ENCODE peak calls at places on chromosomes 3 and 15, in eight cellular contexts. C, I, T, O, L, H, X and Q are unnamed samples.

GRCh38 chr3:45911496-45912226 is 25.3 kb downstream of the CCR9 start:
- DNase-seq in O (no peak), I (no peak), L (no peak), C (no peak), H (no peak), X (no peak), T (no peak), Q (no peak)

GRCh38 chr3:21752749-21753347 is 1.8 kb upstream of the ZNF385D start:
- DNase-seq in I (no peak), C (peak; percentile 75), X (peak; percentile 40), T (no peak), L (peak; percentile 91), O (peak; percentile 75), H (peak; percentile 53), Q (peak; percentile 36)

GRCh38 chr3:55337641-55338174 is 149.4 kb downstream of the WNT5A start:
- DNase-seq in X (peak; percentile 58), L (no peak), I (no peak), O (no peak), C (no peak), T (no peak), H (no peak), Q (peak; percentile 19)

GRCh38 chr15:95958417-95958816 is 372.1 kb upstream of the NR2F2 start:
- DNase-seq in C (no peak), T (no peak), X (no peak), O (no peak), H (no peak), L (no peak), I (no peak), Q (no peak)

GRCh38 chr3:128585189-128585588 is 65.4 kb downstream of the RPN1 start:
- DNase-seq in L (no peak), I (no peak), X (no peak), H (no peak), C (no peak), O (peak; percentile 20), T (no peak), Q (no peak)

GRCh38 chr3:55333923-55334322 is 153.2 kb downstream of the WNT5A start:
- DNase-seq in C (peak; percentile 75), H (no peak), T (no peak), O (no peak), I (no peak), L (peak; percentile 82), X (no peak), Q (no peak)

GRCh38 chr3:40580494-40581091 is 55.8 kb downstream of the ZNF621 start:
- DNase-seq in X (peak; percentile 80), T (peak; percentile 58), C (peak; percentile 74), L (peak; percentile 83), I (peak; percentile 58), O (peak; percentile 74), H (peak; percentile 66), Q (peak; percentile 79)

GRCh38 chr3:30199096-30199734 is 407.2 kb upstream of the TGFBR2 start:
- DNase-seq in I (peak; percentile 56), X (peak; percentile 89), L (peak; percentile 67), T (peak; percentile 74), O (peak; percentile 70), C (peak; percentile 71), H (peak; percentile 23), Q (peak; percentile 15)

GRCh38 chr15:74750759-74751158 is 2.1 kb downstream of the CYP1A2 start:
- DNase-seq in X (no peak), I (no peak), C (no peak), O (no peak), L (no peak), H (no peak), T (no peak), Q (no peak)

GRCh38 chr3:152295344-152295743 is 26.6 kb downstream of the MBNL1 start:
- DNase-seq in X (no peak), T (no peak), C (no peak), H (no peak), L (no peak), I (no peak), O (no peak), Q (no peak)

GRCh38 chr15:82646250-82647044 is 716 bp downstream of the CPEB1 start:
- DNase-seq in I (no peak), O (no peak), H (no peak), L (peak; percentile 25), T (peak; percentile 13), X (peak; percentile 52), C (no peak), Q (peak; percentile 88)

GRCh38 chr3:159824341-159824740 is 164.3 kb upstream of the IL12A start:
- DNase-seq in I (no peak), L (peak; percentile 87), O (no peak), T (no peak), C (peak; percentile 86), X (no peak), H (peak; percentile 69), Q (no peak)

GRCh38 chr3:59935025-59935424 is 885.2 kb upstream of the CFAP20DC start:
- DNase-seq in I (no peak), L (no peak), H (no peak), O (no peak), T (no peak), X (no peak), C (no peak), Q (no peak)

GRCh38 chr3:182300266-182300665 is 493.0 kb upstream of the ATP11B start:
- DNase-seq in H (no peak), X (no peak), T (no peak), L (no peak), I (no peak), O (no peak), C (no peak), Q (no peak)

GRCh38 chr3:169665264-169666078 is 2.0 kb upstream of the MECOM start:
- DNase-seq in T (no peak), H (no peak), C (no peak), X (no peak), L (no peak), I (no peak), O (no peak), Q (peak; percentile 56)

GRCh38 chr15:39641187-39641889 is 60.5 kb downstream of the THBS1 start:
- DNase-seq in X (no peak), T (no peak), I (no peak), H (no peak), O (no peak), C (no peak), L (no peak), Q (no peak)

GRCh38 chr3:56801151-56801596 is 575 bp downstream of the ARHGEF3 start:
- DNase-seq in C (no peak), I (peak; percentile 35), H (no peak), X (peak; percentile 39), O (no peak), L (no peak), T (peak; percentile 16), Q (peak; percentile 28)

GRCh38 chr3:71069797-71070196 is 513.7 kb downstream of the FOXP1 start:
- DNase-seq in H (peak; percentile 68), T (peak; percentile 74), I (peak; percentile 72), L (peak; percentile 67), O (peak; percentile 87), C (no peak), X (peak; percentile 33), Q (peak; percentile 73)

GRCh38 chr3:87191175-87191574 is 35.9 kb upstream of the CHMP2B start:
- DNase-seq in I (no peak), O (no peak), H (no peak), L (peak; percentile 64), T (no peak), C (no peak), X (no peak), Q (no peak)

GRCh38 chr3:48607519-48607918 is 1.9 kb downstream of the UQCRC1 start:
- DNase-seq in X (no peak), L (peak; percentile 52), O (no peak), I (no peak), C (no peak), T (peak; percentile 24), H (no peak), Q (no peak)

GRCh38 chr15:40877691-40878090 is 3.7 kb upstream of the RHOV start:
- DNase-seq in X (no peak), T (no peak), H (no peak), O (no peak), I (no peak), L (peak; percentile 12), C (no peak), Q (peak; percentile 13)

GRCh38 chr3:189961525-189962161 is 159.1 kb downstream of the P3H2 start:
- DNase-seq in I (peak; percentile 62), X (peak; percentile 87), O (peak; percentile 94), T (peak; percentile 73), C (peak; percentile 85), L (peak; percentile 85), H (peak; percentile 79), Q (peak; percentile 56)

GRCh38 chr3:190340071-190340470 is 17.8 kb upstream of the CLDN1 start:
- DNase-seq in X (no peak), L (no peak), I (no peak), O (no peak), T (no peak), H (no peak), C (no peak), Q (no peak)

GRCh38 chr3:133662256-133662773 is 574 bp upstream of the TOPBP1 start:
- DNase-seq in O (peak; percentile 34), H (peak; percentile 67), X (peak; percentile 23), L (peak; percentile 59), I (no peak), T (no peak), C (peak; percentile 21), Q (peak; percentile 39)

GRCh38 chr3:38347421-38348200 is 1.0 kb downstream of the XYLB start:
- DNase-seq in L (no peak), I (no peak), O (no peak), H (no peak), T (no peak), C (no peak), X (no peak), Q (no peak)

GRCh38 chr3:101010316-101010715 is 17.1 kb upstream of the ABI3BP start:
- DNase-seq in C (no peak), I (no peak), L (peak; percentile 91), O (no peak), X (no peak), H (no peak), T (no peak), Q (no peak)

GRCh38 chr15:58498821-58499580 is 67.2 kb downstream of the LIPC start:
- DNase-seq in L (peak; percentile 97), X (peak; percentile 69), I (no peak), O (no peak), C (peak; percentile 51), T (no peak), H (no peak), Q (no peak)

GRCh38 chr3:136305879-136306278 is 55.7 kb downstream of the PCCB start:
- DNase-seq in C (peak; percentile 63), I (no peak), O (no peak), H (peak; percentile 34), L (peak; percentile 61), X (no peak), T (no peak), Q (peak; percentile 22)

GRCh38 chr3:8490079-8490552 is 11.5 kb upstream of the LMCD1 start:
- DNase-seq in T (no peak), C (peak; percentile 85), I (no peak), O (no peak), X (no peak), H (no peak), L (peak; percentile 100), Q (no peak)

GRCh38 chr15:98444067-98444600 is 204.2 kb upstream of the IGF1R start:
- DNase-seq in C (no peak), H (no peak), X (no peak), O (no peak), L (no peak), T (no peak), I (no peak), Q (no peak)

GRCh38 chr3:148044141-148044540 is 635.0 kb downstream of the ZIC1 start:
- DNase-seq in L (no peak), C (no peak), O (no peak), I (no peak), H (no peak), T (no peak), X (no peak), Q (no peak)